ENCODE peak calls at places on chromosomes 7 and 10, in six cellular contexts. One of them, this sample, is unnamed.

GRCh38 chr7:82362129-82362528 is 81.4 kb downstream of the CACNA2D1 start:
- DNase-seq in GM03348: peak
- DNase-seq in endothelial cell: no peak
- DNase-seq in stimulated activated CD4-positive, alpha-beta T cell treated with anti-CD3 and anti-CD28 coated beads, TNF-alpha, amount 100 ng/mL, for 48 hours: no peak
- DNase-seq in smooth muscle cell of the brain vasculature: no peak
- DNase-seq in IMR-90: peak
- DNase-seq in this sample: no peak

GRCh38 chr7:93958216-93958615 is 36.7 kb downstream of the GNG11 start:
- DNase-seq in smooth muscle cell of the brain vasculature: no peak
- DNase-seq in GM03348: no peak
- DNase-seq in stimulated activated CD4-positive, alpha-beta T cell treated with anti-CD3 and anti-CD28 coated beads, TNF-alpha, amount 100 ng/mL, for 48 hours: no peak
- DNase-seq in endothelial cell: no peak
- DNase-seq in IMR-90: peak
- DNase-seq in this sample: no peak

GRCh38 chr10:34186740-34187139 is 628.4 kb downstream of the PARD3 start:
- DNase-seq in stimulated activated CD4-positive, alpha-beta T cell treated with anti-CD3 and anti-CD28 coated beads, TNF-alpha, amount 100 ng/mL, for 48 hours: no peak
- DNase-seq in IMR-90: no peak
- DNase-seq in smooth muscle cell of the brain vasculature: no peak
- DNase-seq in endothelial cell: no peak
- DNase-seq in GM03348: peak
- DNase-seq in this sample: no peak

GRCh38 chr10:7410306-7410799 is 481 bp downstream of the SFMBT2 start:
- DNase-seq in GM03348: peak
- DNase-seq in IMR-90: peak
- DNase-seq in smooth muscle cell of the brain vasculature: no peak
- DNase-seq in stimulated activated CD4-positive, alpha-beta T cell treated with anti-CD3 and anti-CD28 coated beads, TNF-alpha, amount 100 ng/mL, for 48 hours: peak
- DNase-seq in endothelial cell: peak
- DNase-seq in this sample: no peak

GRCh38 chr7:141974831-141975230 is 1.3 kb upstream of the TAS2R38 start:
- DNase-seq in GM03348: no peak
- DNase-seq in IMR-90: no peak
- DNase-seq in smooth muscle cell of the brain vasculature: no peak
- DNase-seq in stimulated activated CD4-positive, alpha-beta T cell treated with anti-CD3 and anti-CD28 coated beads, TNF-alpha, amount 100 ng/mL, for 48 hours: no peak
- DNase-seq in endothelial cell: peak
- DNase-seq in this sample: no peak

GRCh38 chr10:23884671-23885070 is 324.3 kb upstream of the KIAA1217 start:
- DNase-seq in IMR-90: no peak
- DNase-seq in smooth muscle cell of the brain vasculature: no peak
- DNase-seq in GM03348: no peak
- DNase-seq in endothelial cell: no peak
- DNase-seq in stimulated activated CD4-positive, alpha-beta T cell treated with anti-CD3 and anti-CD28 coated beads, TNF-alpha, amount 100 ng/mL, for 48 hours: no peak
- DNase-seq in this sample: no peak

GRCh38 chr10:73287441-73287840 is 35.0 kb upstream of the MRPS16 start:
- DNase-seq in endothelial cell: no peak
- DNase-seq in smooth muscle cell of the brain vasculature: no peak
- DNase-seq in stimulated activated CD4-positive, alpha-beta T cell treated with anti-CD3 and anti-CD28 coated beads, TNF-alpha, amount 100 ng/mL, for 48 hours: no peak
- DNase-seq in IMR-90: no peak
- DNase-seq in GM03348: no peak
- DNase-seq in this sample: no peak

GRCh38 chr7:50653997-50654425 is 88.8 kb upstream of the DDC start:
- DNase-seq in endothelial cell: no peak
- DNase-seq in GM03348: no peak
- DNase-seq in smooth muscle cell of the brain vasculature: no peak
- DNase-seq in stimulated activated CD4-positive, alpha-beta T cell treated with anti-CD3 and anti-CD28 coated beads, TNF-alpha, amount 100 ng/mL, for 48 hours: no peak
- DNase-seq in IMR-90: peak
- DNase-seq in this sample: no peak

GRCh38 chr7:23022258-23022745 is 8.4 kb upstream of the HYCC1 start:
- DNase-seq in stimulated activated CD4-positive, alpha-beta T cell treated with anti-CD3 and anti-CD28 coated beads, TNF-alpha, amount 100 ng/mL, for 48 hours: no peak
- DNase-seq in GM03348: peak
- DNase-seq in smooth muscle cell of the brain vasculature: peak
- DNase-seq in endothelial cell: no peak
- DNase-seq in IMR-90: peak
- DNase-seq in this sample: no peak

GRCh38 chr10:76251773-76252617 is 820.6 kb downstream of the LRMDA start:
- DNase-seq in smooth muscle cell of the brain vasculature: no peak
- DNase-seq in GM03348: peak
- DNase-seq in IMR-90: peak
- DNase-seq in endothelial cell: no peak
- DNase-seq in stimulated activated CD4-positive, alpha-beta T cell treated with anti-CD3 and anti-CD28 coated beads, TNF-alpha, amount 100 ng/mL, for 48 hours: no peak
- DNase-seq in this sample: no peak

This sample was measured in NCI-H1930.